ENCODE peak calls at places on chromosomes 12 and 14, in seven cellular contexts. M is GM12891, W is GM12878, S is K562, Z is H1, D is HepG2, B is SK-N-SH. P is an unnamed sample.

GRCh38 chr14:69499436-69499835 is 14.9 kb downstream of the PLEKHD1 start:
- DNase-seq in D (no peak), S (no peak), W (no peak), M (no peak), B (no peak), Z (no peak), P (no peak)

GRCh38 chr14:22980672-22981089 is 1.7 kb downstream of the AJUBA start:
- DNase-seq in B (peak; percentile 43), W (no peak), M (peak; percentile 24), Z (peak; percentile 80), D (peak; percentile 76), S (no peak), P (no peak)

GRCh38 chr12:56193025-56193578 is 3.8 kb upstream of the SMARCC2 start:
- DNase-seq in M (peak; percentile 47), B (peak; percentile 73), S (peak; percentile 59), W (peak; percentile 58), Z (peak; percentile 73), D (peak; percentile 84), P (peak; percentile 43)

GRCh38 chr14:41051801-41052200 is 554.9 kb upstream of the LRFN5 start:
- DNase-seq in Z (no peak), B (no peak), M (no peak), D (no peak), S (no peak), W (no peak), P (no peak)

GRCh38 chr12:27236498-27236897 is 7.6 kb upstream of the STK38L start:
- DNase-seq in M (no peak), Z (no peak), D (no peak), W (no peak), S (no peak), B (no peak), P (no peak)

GRCh38 chr14:100899841-100900771 is 3.4 kb downstream of the RTL1 start:
- DNase-seq in B (peak; percentile 57), M (no peak), S (peak; percentile 28), Z (peak; percentile 60), W (no peak), D (peak; percentile 91), P (no peak)

GRCh38 chr14:103102689-103103260 is 8.2 kb downstream of the EXOC3L4 start:
- DNase-seq in B (no peak), M (no peak), D (no peak), S (no peak), Z (no peak), W (no peak), P (no peak)

GRCh38 chr12:132154941-132155770 is 10.9 kb downstream of the NOC4L start:
- DNase-seq in S (no peak), B (no peak), W (no peak), D (no peak), Z (no peak), M (no peak), P (no peak)

GRCh38 chr12:75236206-75236605 is 26.6 kb upstream of the KCNC2 start:
- DNase-seq in W (no peak), B (no peak), D (no peak), M (no peak), S (no peak), Z (no peak), P (no peak)

GRCh38 chr14:68137704-68138619 is 318.4 kb downstream of the RAD51B start:
- DNase-seq in M (no peak), Z (peak; percentile 58), D (peak; percentile 77), W (no peak), S (no peak), B (peak; percentile 5), P (no peak)

GRCh38 chr12:6292606-6293005 is 17.9 kb upstream of the PLEKHG6 start:
- DNase-seq in B (no peak), D (peak; percentile 43), W (no peak), S (no peak), Z (no peak), M (no peak), P (no peak)

GRCh38 chr14:88195676-88196075 is 127.4 kb downstream of the KCNK10 start:
- DNase-seq in D (no peak), Z (peak; percentile 45), B (peak; percentile 65), W (no peak), S (no peak), M (no peak), P (no peak)

GRCh38 chr12:69396963-69397362 is 37.4 kb downstream of the YEATS4 start:
- DNase-seq in B (no peak), W (no peak), M (no peak), D (no peak), S (no peak), Z (no peak), P (no peak)

GRCh38 chr12:2960996-2961616 is 1.9 kb downstream of the TEAD4 start:
- DNase-seq in W (no peak), B (no peak), M (no peak), D (no peak), S (no peak), Z (peak; percentile 49), P (no peak)

GRCh38 chr12:47753021-47754001 is 5.4 kb downstream of the RAPGEF3 start:
- DNase-seq in D (no peak), M (no peak), Z (peak; percentile 64), S (no peak), W (no peak), B (peak; percentile 75), P (no peak)

DNA sequence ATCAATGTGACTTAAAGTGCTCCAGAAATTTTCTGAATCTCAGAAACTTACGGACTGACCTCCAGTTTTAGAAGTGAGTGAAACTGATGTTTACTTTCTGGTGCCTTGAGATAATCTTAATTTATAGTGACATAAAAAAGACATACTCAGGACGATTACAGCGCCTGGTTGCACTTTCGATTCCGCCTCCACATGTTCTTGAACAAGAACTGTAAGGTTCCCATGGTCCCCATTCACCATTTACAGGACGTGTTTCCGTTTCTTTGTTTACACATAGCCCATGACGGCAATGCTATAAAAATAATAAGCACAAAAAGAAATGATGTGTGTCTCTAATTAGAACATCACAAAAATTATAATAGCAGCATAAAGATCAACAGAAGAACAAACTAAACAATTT is 98.2 kb downstream of the ADAMTS20 start:
- DNase-seq in B (no peak), D (no peak), M (no peak), W (no peak), S (no peak), Z (no peak), P (no peak)
- TF ChIP-seq TAF1 in B (no peak), D (no peak), M (no peak), W (no peak), S (no peak), Z (no peak), P (no peak)

DNA sequence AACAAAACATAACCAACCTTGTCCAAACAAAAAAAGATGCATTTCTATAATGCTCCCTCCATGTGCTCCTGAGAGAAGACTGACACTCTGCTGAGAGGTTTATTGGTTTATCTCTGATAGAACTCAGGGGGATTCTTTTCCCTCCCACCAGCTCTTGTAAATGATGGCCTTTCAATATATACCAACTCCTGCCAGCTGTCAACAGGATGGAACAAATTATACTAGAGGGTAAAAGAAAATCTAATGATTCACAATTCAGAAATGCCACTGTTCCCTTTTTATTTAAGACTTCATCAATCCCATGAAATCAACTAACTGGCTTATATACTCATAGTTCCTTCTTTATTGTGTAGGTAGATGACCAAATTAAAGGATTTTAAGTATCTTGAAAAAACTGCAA is 25.4 kb downstream of the PSMC1 start:
- DNase-seq in S (no peak), Z (no peak), M (no peak), D (no peak), B (no peak), W (no peak), P (no peak)
- TF ChIP-seq TAF1 in S (no peak), Z (no peak), M (no peak), D (no peak), B (no peak), W (no peak), P (no peak)

GRCh38 chr14:65849558-65849957 is 437.0 kb downstream of the FUT8 start:
- DNase-seq in S (no peak), Z (no peak), W (no peak), D (no peak), B (no peak), M (no peak), P (no peak)

GRCh38 chr14:65847065-65847847 is 434.7 kb downstream of the FUT8 start:
- DNase-seq in D (no peak), S (no peak), M (peak; percentile 31), W (peak; percentile 23), Z (no peak), B (no peak), P (peak; percentile 25)

GRCh38 chr14:65846469-65846868 is 433.9 kb downstream of the FUT8 start:
- DNase-seq in D (no peak), S (no peak), M (no peak), Z (no peak), W (no peak), B (peak; percentile 21), P (no peak)

GRCh38 chr14:65850429-65851145 is 438.1 kb downstream of the FUT8 start:
- DNase-seq in M (no peak), B (peak; percentile 23), D (no peak), Z (no peak), S (no peak), W (no peak), P (no peak)

DNA sequence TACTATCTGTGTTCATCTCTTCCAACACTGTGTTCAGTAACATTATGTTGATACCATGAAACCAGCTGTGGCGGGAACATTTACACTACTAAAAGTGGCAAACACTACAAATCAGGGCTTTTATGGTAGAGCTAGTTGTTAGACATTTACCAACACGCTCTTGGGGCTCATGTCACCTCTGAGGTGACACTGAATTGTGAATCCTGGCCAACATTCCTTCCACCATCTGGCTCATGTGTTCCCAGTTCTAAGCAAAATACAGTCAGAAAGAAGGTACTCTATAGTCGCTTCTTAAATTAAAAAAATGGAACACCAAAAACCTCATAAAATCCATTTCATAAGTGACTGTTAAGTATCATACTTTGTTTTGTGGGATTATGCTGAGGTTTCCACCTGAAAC is 436.6 kb downstream of the FUT8 start:
- DNase-seq in S (no peak), M (no peak), D (no peak), B (no peak), W (no peak), Z (no peak), P (no peak)
- TF ChIP-seq TAF1 in S (no peak), M (no peak), D (no peak), B (no peak), W (no peak), Z (no peak), P (no peak)

DNA sequence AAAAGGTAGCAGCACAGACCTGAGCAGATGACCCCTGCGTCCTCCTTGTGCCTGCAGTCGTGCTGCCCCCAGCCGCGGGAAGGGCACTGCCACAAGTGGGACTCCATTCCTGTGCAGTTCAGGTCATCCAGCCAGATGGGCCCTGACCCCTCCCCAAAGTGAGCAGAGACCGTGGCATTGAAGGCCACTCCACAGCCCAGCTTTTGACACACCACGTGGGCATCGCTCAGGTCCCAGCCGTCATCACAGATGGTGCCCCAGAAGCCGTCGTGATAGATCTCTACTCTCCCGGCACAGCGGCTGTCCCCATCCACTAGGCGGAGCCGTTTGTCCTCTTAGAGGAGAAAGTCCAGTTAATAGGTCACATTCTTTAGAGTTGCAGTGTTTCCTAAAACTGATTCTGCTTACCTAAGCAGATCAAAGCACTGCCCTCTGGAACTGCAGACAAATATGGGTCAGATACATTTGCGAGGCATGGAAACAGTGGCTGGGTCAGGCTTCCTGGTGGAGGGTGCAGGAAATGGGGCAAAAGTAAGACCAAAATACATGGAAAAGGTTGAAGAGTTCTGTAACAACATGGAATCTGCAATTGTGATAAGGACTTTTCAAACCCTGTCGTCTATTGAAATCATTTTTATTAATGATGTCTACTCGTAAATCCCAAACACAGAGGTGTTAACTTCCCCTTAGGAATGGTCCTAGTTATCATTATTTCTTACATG is 69.4 kb downstream of the CD163L1 start:
- DNase-seq in W (no peak), M (peak; percentile 12), B (peak; percentile 40), Z (peak; percentile 78), S (no peak), D (peak; percentile 80), P (peak; percentile 13)
- TF ChIP-seq TAF1 in W (no peak), M (no peak), B (no peak), Z (no peak), S (no peak), D (no peak), P (no peak)

P was measured in GM12892.